ENCODE peak calls at places on chromosomes 11 and 22, in nine cellular contexts. J is colonic mucosa, Y is heart left ventricle, F is esophagus squamous epithelium, V is fibroblast of lung, M is GM23248, S is ascending aorta, Z is right lobe of liver, P is lung. R is an unnamed sample.

GRCh38 chr11:76849376-76849775 is 11.3 kb upstream of the ACER3 start:
- DNase-seq in J (no peak), Y (no peak), F (no peak), V (no peak), M (no peak), S (no peak), Z (no peak), P (no peak), R (no peak)

GRCh38 chr22:28025866-28026575 is 107.0 kb upstream of the PITPNB start:
- DNase-seq in J (peak; percentile 10), Y (no peak), F (no peak), V (no peak), M (no peak), S (no peak), Z (no peak), P (no peak), R (peak; percentile 28)

GRCh38 chr11:69941546-69942332 is 122.5 kb upstream of the FGF3 start:
- DNase-seq in J (no peak), Y (no peak), F (no peak), V (no peak), M (no peak), S (no peak), Z (no peak), P (no peak), R (no peak)

GRCh38 chr22:30906411-30906810 is 62.2 kb downstream of the MORC2 start:
- DNase-seq in J (no peak), Y (no peak), F (no peak), V (no peak), M (no peak), S (no peak), Z (no peak), P (no peak), R (no peak)

GRCh38 chr11:106695506-106695905 is 322.8 kb downstream of the GUCY1A2 start:
- DNase-seq in J (no peak), Y (no peak), F (no peak), V (peak; percentile 59), M (peak; percentile 50), S (no peak), Z (no peak), P (no peak), R (no peak)

GRCh38 chr11:61764606-61765260 is 12.3 kb downstream of the MYRF start:
- DNase-seq in J (no peak), Y (no peak), F (no peak), V (peak; percentile 24), M (no peak), S (no peak), Z (no peak), P (no peak), R (no peak)

GRCh38 chr11:117900144-117900651 is 23.7 kb upstream of the FXYD6 start:
- DNase-seq in J (no peak), Y (no peak), F (no peak), V (no peak), M (no peak), S (no peak), Z (no peak), P (no peak), R (no peak)

GRCh38 chr11:112285918-112286317 is 25.3 kb upstream of the PLET1 start:
- DNase-seq in J (no peak), Y (no peak), F (no peak), V (peak; percentile 8), M (peak; percentile 56), S (no peak), Z (no peak), P (no peak), R (no peak)

GRCh38 chr22:47164514-47165337 is 402.3 kb downstream of the TBC1D22A start:
- DNase-seq in J (no peak), Y (peak; percentile 11), F (no peak), V (no peak), M (no peak), S (no peak), Z (peak; percentile 15), P (no peak), R (no peak)

GRCh38 chr11:69981119-69981770 is 96.9 kb upstream of the ANO1 start:
- DNase-seq in J (no peak), Y (no peak), F (no peak), V (no peak), M (no peak), S (no peak), Z (no peak), P (no peak), R (no peak)

GRCh38 chr22:44519895-44520294 is 21.9 kb upstream of the RTL6 start:
- DNase-seq in J (no peak), Y (peak; percentile 68), F (no peak), V (no peak), M (no peak), S (no peak), Z (no peak), P (no peak), R (peak; percentile 55)

GRCh38 chr22:48403521-48403921 is 1424.2 kb downstream of the BRD1 start:
- DNase-seq in J (no peak), Y (no peak), F (no peak), V (no peak), M (no peak), S (no peak), Z (no peak), P (no peak), R (peak; percentile 44)

GRCh38 chr22:39315389-39315788 is 4.0 kb downstream of the RPL3 start:
- DNase-seq in J (no peak), Y (no peak), F (no peak), V (no peak), M (peak; percentile 35), S (no peak), Z (peak; percentile 24), P (no peak), R (no peak)
- H3K4me3 ChIP-seq in J (no peak overlapping the region), Y (no peak overlapping the region), F (peak overlapping the region; percentile 84), V (peak overlapping the region; percentile 52), M (peak overlapping the region; percentile 99), S (no peak overlapping the region), Z (no peak overlapping the region), P (no peak overlapping the region), R (no peak overlapping the region)

DNA sequence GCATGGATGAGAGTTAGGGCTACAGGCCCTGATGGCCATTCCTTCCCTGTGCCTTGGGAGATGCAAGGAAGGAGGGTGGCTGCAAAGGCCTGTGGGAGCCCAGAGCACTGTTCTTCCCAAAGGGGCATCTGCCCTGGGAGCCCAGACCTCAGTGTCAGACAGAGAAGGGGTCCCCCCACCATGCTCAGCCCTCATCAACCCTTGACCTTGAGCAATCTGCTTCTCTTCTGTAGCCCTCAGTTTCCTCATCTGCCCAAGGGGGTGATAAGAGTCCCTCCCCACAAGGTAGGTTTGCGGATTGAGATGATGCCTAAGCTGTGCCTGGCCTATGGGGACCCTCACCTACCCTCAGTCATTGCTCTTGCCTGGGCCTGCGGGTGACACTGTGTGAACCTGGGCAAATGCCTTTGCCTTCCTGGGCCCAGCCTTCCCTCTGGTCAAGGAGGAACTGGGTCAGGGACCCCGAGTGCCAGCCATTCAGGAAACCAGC is 47.5 kb downstream of the IGLL5 start:
- DNase-seq in J (no peak), Y (no peak), F (no peak), V (no peak), M (no peak), S (no peak), Z (no peak), P (no peak), R (no peak)
- H3K4me1 ChIP-seq in J (no peaks in the 10 kb centered on the region), Y (no peaks in the 10 kb centered on the region), F (no peaks in the 10 kb centered on the region), V (no peaks in the 10 kb centered on the region), M (no peaks in the 10 kb centered on the region), S (no peaks in the 10 kb centered on the region), Z (no peaks in the 10 kb centered on the region), P (no peaks in the 10 kb centered on the region), R (no peaks in the 10 kb centered on the region)

GRCh38 chr22:17865183-17866055 is 91.2 kb upstream of the BID start:
- DNase-seq in J (no peak), Y (no peak), F (no peak), V (no peak), M (no peak), S (no peak), Z (no peak), P (no peak), R (no peak)
- H3K27ac ChIP-seq in J (no peak overlapping the region), Y (no peak overlapping the region), F (peak overlapping the region; percentile 2), V (no peak overlapping the region), M (no peak overlapping the region), S (no peak overlapping the region), Z (no peak overlapping the region), P (no peak overlapping the region), R (peak overlapping the region; percentile 70)

GRCh38 chr11:105051559-105051958 is 6.4 kb upstream of the CARD16 start:
- DNase-seq in J (no peak), Y (no peak), F (no peak), V (no peak), M (no peak), S (no peak), Z (no peak), P (no peak), R (no peak)
- H3K4me3 ChIP-seq in J (no peak overlapping the region), Y (no peak overlapping the region), F (no peak overlapping the region), V (no peak overlapping the region), M (no peak overlapping the region), S (no peak overlapping the region), Z (no peak overlapping the region), P (no peak overlapping the region), R (no peak overlapping the region)

GRCh38 chr22:45552580-45553332 is 50.1 kb downstream of the FBLN1 start:
- DNase-seq in J (peak; percentile 41), Y (peak; percentile 80), F (no peak), V (peak; percentile 97), M (peak; percentile 90), S (no peak), Z (peak; percentile 36), P (peak; percentile 51), R (no peak)

GRCh38 chr22:45552017-45552411 is 49.3 kb downstream of the FBLN1 start:
- DNase-seq in J (no peak), Y (no peak), F (no peak), V (no peak), M (no peak), S (no peak), Z (no peak), P (no peak), R (no peak)

GRCh38 chr22:45554861-45555260 is 52.2 kb downstream of the FBLN1 start:
- DNase-seq in J (no peak), Y (no peak), F (no peak), V (no peak), M (no peak), S (no peak), Z (no peak), P (no peak), R (no peak)

GRCh38 chr22:45553333-45554039 is 50.8 kb downstream of the FBLN1 start:
- DNase-seq in J (peak; percentile 76), Y (peak; percentile 74), F (no peak), V (peak; percentile 97), M (peak; percentile 84), S (peak; percentile 76), Z (peak; percentile 73), P (peak; percentile 71), R (peak; percentile 88)

DNA sequence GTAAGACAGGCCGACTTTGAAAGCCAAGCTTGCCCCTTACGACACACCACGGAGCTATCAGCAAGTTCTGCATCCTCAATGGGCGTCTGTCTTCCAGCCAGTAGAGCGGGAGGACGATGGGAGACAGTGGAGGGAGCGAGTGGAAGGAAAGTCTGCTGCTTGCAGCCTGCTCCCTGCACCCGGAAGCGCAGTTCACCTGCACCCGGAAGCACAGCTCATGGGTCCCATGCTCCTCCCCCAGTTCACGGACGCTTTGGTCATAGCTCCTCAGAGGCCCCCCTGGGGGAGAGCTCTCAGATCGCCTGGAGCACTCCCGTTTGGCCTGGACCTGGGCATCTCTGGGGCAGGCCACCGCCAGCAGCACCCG is 51.3 kb downstream of the FBLN1 start:
- DNase-seq in J (no peak), Y (no peak), F (no peak), V (no peak), M (no peak), S (no peak), Z (no peak), P (no peak), R (no peak)
- H3K4me1 ChIP-seq in J (no peaks in the 10 kb centered on the region), Y (peaks cover 40% of the 10 kb centered on the region), F (peaks cover 58% of the 10 kb centered on the region), V (peaks cover 27% of the 10 kb centered on the region), M (peaks cover 37% of the 10 kb centered on the region), S (peaks cover 20% of the 10 kb centered on the region), Z (no peaks in the 10 kb centered on the region), P (no peaks in the 10 kb centered on the region), R (no peaks in the 10 kb centered on the region)

GRCh38 chr11:33682019-33682418 is 18.6 kb downstream of the C11orf91 start:
- DNase-seq in J (no peak), Y (no peak), F (no peak), V (no peak), M (no peak), S (no peak), Z (no peak), P (no peak), R (peak; percentile 23)
- H3K27ac ChIP-seq in J (no peak overlapping the region), Y (no peak overlapping the region), F (peak overlapping the region; percentile 70), V (no peak overlapping the region), M (no peak overlapping the region), S (no peak overlapping the region), Z (no peak overlapping the region), P (no peak overlapping the region), R (no peak overlapping the region)